ENCODE peak calls at places on chromosomes 5 and 9, in nine cellular contexts. One of them, this sample, is unnamed.

GRCh38 chr5:151718168-151718567 is 31.5 kb upstream of the SPARC start:
- DNase-seq in kidney: no peak
- DNase-seq in pancreas: no peak
- DNase-seq in adrenal gland: no peak
- DNase-seq in sigmoid colon: no peak
- DNase-seq in right lobe of liver: no peak
- DNase-seq in CD8-positive, alpha-beta T cell: no peak
- DNase-seq in neural progenitor cell: no peak
- DNase-seq in HCT116: no peak
- DNase-seq in this sample: no peak

GRCh38 chr9:15357050-15357653 is 50.1 kb upstream of the TTC39B start:
- DNase-seq in kidney: no peak
- DNase-seq in neural progenitor cell: peak
- DNase-seq in adrenal gland: no peak
- DNase-seq in right lobe of liver: no peak
- DNase-seq in CD8-positive, alpha-beta T cell: peak
- DNase-seq in HCT116: no peak
- DNase-seq in pancreas: no peak
- DNase-seq in sigmoid colon: no peak
- DNase-seq in this sample: no peak

GRCh38 chr9:107161338-107161737 is 121.7 kb upstream of the RAD23B start:
- DNase-seq in neural progenitor cell: no peak
- DNase-seq in HCT116: no peak
- DNase-seq in pancreas: no peak
- DNase-seq in adrenal gland: no peak
- DNase-seq in kidney: no peak
- DNase-seq in CD8-positive, alpha-beta T cell: no peak
- DNase-seq in right lobe of liver: no peak
- DNase-seq in sigmoid colon: no peak
- DNase-seq in this sample: no peak

GRCh38 chr5:95155888-95156287 is 129.0 kb downstream of the MCTP1 start:
- DNase-seq in kidney: no peak
- DNase-seq in HCT116: no peak
- DNase-seq in adrenal gland: no peak
- DNase-seq in sigmoid colon: no peak
- DNase-seq in CD8-positive, alpha-beta T cell: no peak
- DNase-seq in right lobe of liver: no peak
- DNase-seq in neural progenitor cell: no peak
- DNase-seq in pancreas: no peak
- DNase-seq in this sample: no peak

GRCh38 chr9:97831843-97832636 is 21.0 kb upstream of the FOXE1 start:
- DNase-seq in kidney: no peak
- DNase-seq in HCT116: no peak
- DNase-seq in pancreas: no peak
- DNase-seq in adrenal gland: no peak
- DNase-seq in sigmoid colon: no peak
- DNase-seq in neural progenitor cell: no peak
- DNase-seq in right lobe of liver: no peak
- DNase-seq in CD8-positive, alpha-beta T cell: no peak
- DNase-seq in this sample: no peak

GRCh38 chr5:14739538-14739937 is 75.0 kb downstream of the OTULIN start:
- DNase-seq in right lobe of liver: no peak
- DNase-seq in HCT116: no peak
- DNase-seq in neural progenitor cell: no peak
- DNase-seq in sigmoid colon: no peak
- DNase-seq in kidney: no peak
- DNase-seq in adrenal gland: peak
- DNase-seq in CD8-positive, alpha-beta T cell: no peak
- DNase-seq in pancreas: no peak
- DNase-seq in this sample: no peak

GRCh38 chr9:98401140-98402025 is 145.9 kb upstream of the TBC1D2 start:
- DNase-seq in HCT116: no peak
- DNase-seq in kidney: no peak
- DNase-seq in pancreas: no peak
- DNase-seq in right lobe of liver: no peak
- DNase-seq in CD8-positive, alpha-beta T cell: no peak
- DNase-seq in neural progenitor cell: no peak
- DNase-seq in adrenal gland: peak
- DNase-seq in sigmoid colon: no peak
- DNase-seq in this sample: no peak

GRCh38 chr9:98575379-98576346 is 133.1 kb downstream of the GABBR2 start:
- DNase-seq in adrenal gland: no peak
- DNase-seq in right lobe of liver: no peak
- DNase-seq in neural progenitor cell: no peak
- DNase-seq in kidney: no peak
- DNase-seq in HCT116: no peak
- DNase-seq in pancreas: no peak
- DNase-seq in CD8-positive, alpha-beta T cell: no peak
- DNase-seq in sigmoid colon: no peak
- DNase-seq in this sample: peak

GRCh38 chr9:132324425-132324824 is 30.4 kb downstream of the SETX start:
- DNase-seq in HCT116: no peak
- DNase-seq in neural progenitor cell: no peak
- DNase-seq in pancreas: no peak
- DNase-seq in CD8-positive, alpha-beta T cell: no peak
- DNase-seq in kidney: no peak
- DNase-seq in right lobe of liver: no peak
- DNase-seq in sigmoid colon: no peak
- DNase-seq in adrenal gland: no peak
- DNase-seq in this sample: no peak

GRCh38 chr9:109912082-109912581 is 132.1 kb downstream of the PALM2AKAP2 start:
- DNase-seq in adrenal gland: no peak
- DNase-seq in HCT116: no peak
- DNase-seq in neural progenitor cell: no peak
- DNase-seq in right lobe of liver: no peak
- DNase-seq in CD8-positive, alpha-beta T cell: no peak
- DNase-seq in kidney: no peak
- DNase-seq in sigmoid colon: no peak
- DNase-seq in pancreas: no peak
- DNase-seq in this sample: no peak

GRCh38 chr5:143311428-143311827 is 92.1 kb downstream of the NR3C1 start:
- DNase-seq in HCT116: no peak
- DNase-seq in adrenal gland: no peak
- DNase-seq in right lobe of liver: no peak
- DNase-seq in kidney: no peak
- DNase-seq in neural progenitor cell: no peak
- DNase-seq in pancreas: no peak
- DNase-seq in CD8-positive, alpha-beta T cell: no peak
- DNase-seq in sigmoid colon: no peak
- DNase-seq in this sample: peak

GRCh38 chr5:155919125-155919524 is 407.8 kb upstream of the SGCD start:
- DNase-seq in adrenal gland: no peak
- DNase-seq in right lobe of liver: no peak
- DNase-seq in neural progenitor cell: no peak
- DNase-seq in kidney: no peak
- DNase-seq in sigmoid colon: no peak
- DNase-seq in pancreas: no peak
- DNase-seq in HCT116: no peak
- DNase-seq in CD8-positive, alpha-beta T cell: no peak
- DNase-seq in this sample: no peak

GRCh38 chr9:85185486-85186217 is 516.1 kb downstream of the NTRK2 start:
- DNase-seq in HCT116: no peak
- DNase-seq in neural progenitor cell: no peak
- DNase-seq in kidney: no peak
- DNase-seq in adrenal gland: no peak
- DNase-seq in sigmoid colon: no peak
- DNase-seq in right lobe of liver: no peak
- DNase-seq in CD8-positive, alpha-beta T cell: no peak
- DNase-seq in pancreas: no peak
- DNase-seq in this sample: no peak

GRCh38 chr5:72846483-72846882 is 30.0 kb downstream of the TNPO1 start:
- DNase-seq in kidney: no peak
- DNase-seq in HCT116: no peak
- DNase-seq in neural progenitor cell: no peak
- DNase-seq in adrenal gland: no peak
- DNase-seq in pancreas: no peak
- DNase-seq in sigmoid colon: no peak
- DNase-seq in right lobe of liver: no peak
- DNase-seq in CD8-positive, alpha-beta T cell: no peak
- DNase-seq in this sample: no peak
- H3K27ac ChIP-seq in kidney: no peak
- H3K27ac ChIP-seq in HCT116: no peak
- H3K27ac ChIP-seq in neural progenitor cell: no peak
- H3K27ac ChIP-seq in adrenal gland: no peak
- H3K27ac ChIP-seq in pancreas: no peak
- H3K27ac ChIP-seq in sigmoid colon: no peak
- H3K27ac ChIP-seq in right lobe of liver: no peak
- H3K27ac ChIP-seq in CD8-positive, alpha-beta T cell: no peak
- H3K27ac ChIP-seq in this sample: no peak

DNA sequence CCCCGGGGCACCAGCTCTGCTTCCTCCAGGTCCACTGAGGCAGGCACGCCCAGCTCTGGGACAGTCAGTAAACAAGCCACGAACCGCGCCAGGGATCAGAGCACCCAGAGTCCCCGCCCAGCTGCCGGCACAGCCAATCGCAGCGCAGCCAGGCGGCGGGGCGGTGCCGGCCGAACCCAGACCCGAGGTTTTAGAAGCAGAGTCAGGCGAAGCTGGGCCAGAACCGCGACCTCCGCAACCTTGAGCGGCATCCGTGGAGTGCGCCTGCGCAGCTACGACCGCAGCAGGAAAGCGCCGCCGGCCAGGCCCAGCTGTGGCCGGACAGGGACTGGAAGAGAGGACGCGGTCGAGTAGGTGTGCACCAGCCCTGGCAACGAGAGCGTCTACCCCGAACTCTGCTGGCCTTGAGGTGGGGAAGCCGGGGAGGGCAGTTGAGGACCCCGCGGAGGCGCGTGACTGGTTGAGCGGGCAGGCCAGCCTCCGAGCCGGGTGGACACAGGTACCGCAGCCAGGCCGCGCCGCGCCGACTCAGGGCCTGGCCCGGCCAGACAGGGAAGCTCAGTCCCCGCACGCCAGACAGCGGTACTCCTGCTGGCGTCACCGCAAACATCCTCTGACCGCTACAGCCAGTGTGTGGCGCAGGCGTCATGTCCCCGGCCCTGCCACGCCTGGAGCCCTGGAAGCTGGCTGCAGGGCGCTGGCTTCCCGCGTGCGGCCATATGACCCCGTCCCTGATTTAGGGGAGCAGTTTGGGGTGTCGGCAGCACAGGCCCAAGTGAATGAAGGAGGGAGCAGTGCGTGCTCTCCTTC is at the start of gene CTSL:
- DNase-seq in adrenal gland: peak
- DNase-seq in right lobe of liver: peak
- DNase-seq in pancreas: peak
- DNase-seq in CD8-positive, alpha-beta T cell: no peak
- DNase-seq in neural progenitor cell: peak
- DNase-seq in sigmoid colon: peak
- DNase-seq in HCT116: peak
- DNase-seq in kidney: peak
- DNase-seq in this sample: peak
- TF ChIP-seq CTCF in adrenal gland: peak
- TF ChIP-seq CTCF in right lobe of liver: peak
- TF ChIP-seq CTCF in pancreas: no peak
- TF ChIP-seq CTCF in CD8-positive, alpha-beta T cell: no peak
- TF ChIP-seq CTCF in neural progenitor cell: peak
- TF ChIP-seq CTCF in sigmoid colon: no peak
- TF ChIP-seq CTCF in HCT116: peak
- TF ChIP-seq CTCF in kidney: peak
- TF ChIP-seq CTCF in this sample: peak

GRCh38 chr9:36163840-36164175 is 5.4 kb upstream of the CCIN start:
- DNase-seq in adrenal gland: peak
- DNase-seq in right lobe of liver: no peak
- DNase-seq in pancreas: no peak
- DNase-seq in kidney: peak
- DNase-seq in sigmoid colon: no peak
- DNase-seq in CD8-positive, alpha-beta T cell: no peak
- DNase-seq in neural progenitor cell: no peak
- DNase-seq in HCT116: no peak
- DNase-seq in this sample: no peak

GRCh38 chr9:36165766-36166149 is 3.4 kb upstream of the CCIN start:
- DNase-seq in HCT116: no peak
- DNase-seq in right lobe of liver: no peak
- DNase-seq in pancreas: no peak
- DNase-seq in kidney: no peak
- DNase-seq in neural progenitor cell: no peak
- DNase-seq in CD8-positive, alpha-beta T cell: no peak
- DNase-seq in sigmoid colon: no peak
- DNase-seq in adrenal gland: no peak
- DNase-seq in this sample: no peak

GRCh38 chr9:36166150-36166927 is 2.8 kb upstream of the CCIN start:
- DNase-seq in neural progenitor cell: peak
- DNase-seq in CD8-positive, alpha-beta T cell: peak
- DNase-seq in HCT116: peak
- DNase-seq in kidney: peak
- DNase-seq in adrenal gland: peak
- DNase-seq in pancreas: peak
- DNase-seq in right lobe of liver: peak
- DNase-seq in sigmoid colon: peak
- DNase-seq in this sample: no peak

GRCh38 chr9:36164361-36164760 is 4.8 kb upstream of the CCIN start:
- DNase-seq in kidney: peak
- DNase-seq in CD8-positive, alpha-beta T cell: no peak
- DNase-seq in HCT116: no peak
- DNase-seq in right lobe of liver: no peak
- DNase-seq in sigmoid colon: no peak
- DNase-seq in pancreas: no peak
- DNase-seq in adrenal gland: no peak
- DNase-seq in neural progenitor cell: no peak
- DNase-seq in this sample: no peak

GRCh38 chr9:36164989-36165388 is 4.2 kb upstream of the CCIN start:
- DNase-seq in kidney: peak
- DNase-seq in neural progenitor cell: no peak
- DNase-seq in adrenal gland: no peak
- DNase-seq in right lobe of liver: no peak
- DNase-seq in CD8-positive, alpha-beta T cell: no peak
- DNase-seq in HCT116: no peak
- DNase-seq in sigmoid colon: no peak
- DNase-seq in pancreas: no peak
- DNase-seq in this sample: no peak
- H3K27ac ChIP-seq in kidney: no peak
- H3K27ac ChIP-seq in neural progenitor cell: no peak
- H3K27ac ChIP-seq in adrenal gland: no peak
- H3K27ac ChIP-seq in right lobe of liver: no peak
- H3K27ac ChIP-seq in CD8-positive, alpha-beta T cell: no peak
- H3K27ac ChIP-seq in HCT116: no peak
- H3K27ac ChIP-seq in sigmoid colon: peak
- H3K27ac ChIP-seq in pancreas: no peak
- H3K27ac ChIP-seq in this sample: no peak

DNA sequence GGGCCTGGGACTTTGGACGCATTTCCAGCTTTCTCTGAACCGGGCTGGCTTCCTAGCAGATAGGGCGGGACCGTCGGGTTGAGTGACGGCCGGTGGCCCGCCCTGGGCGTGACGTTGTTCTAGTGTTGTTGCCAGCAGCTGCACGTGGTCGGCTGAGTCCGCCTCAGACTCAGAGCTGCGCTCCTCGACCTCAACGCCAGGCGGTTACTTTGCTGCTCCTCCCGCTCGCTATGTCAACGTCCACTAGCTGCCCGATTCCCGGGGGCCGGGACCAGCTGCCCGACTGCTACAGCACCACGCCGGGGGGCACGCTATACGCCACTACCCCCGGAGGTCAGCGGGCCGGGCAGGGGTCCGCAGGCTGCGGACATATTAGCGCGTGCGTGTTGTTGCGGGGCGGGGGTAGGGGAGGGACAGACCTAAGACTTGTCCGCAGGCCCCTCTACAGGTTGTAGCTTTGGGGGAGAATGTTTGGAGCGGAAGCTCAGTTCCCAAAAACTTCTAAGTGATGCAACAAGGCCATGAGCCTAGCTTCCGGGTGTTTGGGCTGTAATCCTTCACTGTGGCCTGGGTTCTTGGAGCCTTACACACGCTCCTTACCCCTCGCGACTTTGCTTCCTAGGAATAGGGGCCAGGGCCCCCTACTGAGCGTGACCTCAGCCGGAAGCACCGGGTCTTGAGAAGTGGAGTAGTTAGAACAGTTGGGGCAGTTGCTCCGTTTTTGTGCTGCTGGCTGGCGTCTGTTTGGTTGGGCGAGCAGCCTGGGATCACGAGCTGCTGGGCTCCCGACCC is at the start of gene EIF4EBP3:
- DNase-seq in CD8-positive, alpha-beta T cell: peak
- DNase-seq in pancreas: peak
- DNase-seq in right lobe of liver: peak
- DNase-seq in adrenal gland: peak
- DNase-seq in neural progenitor cell: peak
- DNase-seq in HCT116: peak
- DNase-seq in kidney: peak
- DNase-seq in sigmoid colon: peak
- DNase-seq in this sample: peak
- TF ChIP-seq CTCF in CD8-positive, alpha-beta T cell: peak
- TF ChIP-seq CTCF in pancreas: peak
- TF ChIP-seq CTCF in right lobe of liver: peak
- TF ChIP-seq CTCF in adrenal gland: peak
- TF ChIP-seq CTCF in neural progenitor cell: peak
- TF ChIP-seq CTCF in HCT116: peak
- TF ChIP-seq CTCF in kidney: peak
- TF ChIP-seq CTCF in sigmoid colon: peak
- TF ChIP-seq CTCF in this sample: peak

This sample was measured in RWPE2.